ENCODE peak calls at places on chromosomes 5 and 9, in six cellular contexts. A is GM03348; T is right lobe of liver; Y is GM20000; M is RWPE1; G is CD4-positive, alpha-beta T cell. K is an unnamed sample.

GRCh38 chr5:34627794-34628193 is 28.3 kb upstream of the RAI14 start:
- DNase-seq in A (peak), T (no peak), Y (no peak), M (no peak), G (no peak), K (peak)

GRCh38 chr5:172895549-172895948 is 61.5 kb downstream of the ERGIC1 start:
- DNase-seq in A (no peak), T (no peak), Y (no peak), M (no peak), G (no peak), K (no peak)

GRCh38 chr9:84301851-84302250 is 38.7 kb downstream of the SLC28A3 start:
- DNase-seq in A (no peak), T (no peak), Y (no peak), M (peak), G (no peak), K (peak)

GRCh38 chr9:94772654-94773303 is 46.3 kb downstream of the AOPEP start:
- DNase-seq in A (no peak), T (no peak), Y (no peak), M (no peak), G (no peak), K (peak)

GRCh38 chr9:88980732-88981336 is 10.4 kb upstream of the S1PR3 start:
- DNase-seq in A (peak), T (no peak), Y (no peak), M (no peak), G (no peak), K (peak)

GRCh38 chr5:126594077-126594476 is 942 bp downstream of the ALDH7A1 start:
- DNase-seq in A (peak), T (no peak), Y (no peak), M (peak), G (no peak), K (no peak)

GRCh38 chr5:45454114-45454513 is 242.1 kb downstream of the HCN1 start:
- DNase-seq in A (peak), T (no peak), Y (peak), M (peak), G (no peak), K (no peak)

GRCh38 chr5:106521701-106522100 is 1149.0 kb downstream of the EFNA5 start:
- DNase-seq in A (no peak), T (no peak), Y (no peak), M (no peak), G (no peak), K (peak)

GRCh38 chr9:121945849-121946248 is 147.3 kb downstream of the TTLL11 start:
- DNase-seq in A (peak), T (no peak), Y (no peak), M (peak), G (no peak), K (peak)

GRCh38 chr9:38339496-38339895 is 53.0 kb upstream of the ALDH1B1 start:
- DNase-seq in A (peak), T (no peak), Y (no peak), M (no peak), G (no peak), K (peak)

GRCh38 chr9:105816202-105816744 is 121.9 kb downstream of the TMEM38B start:
- DNase-seq in A (no peak), T (no peak), Y (no peak), M (no peak), G (no peak), K (no peak)

GRCh38 chr9:92534199-92535159 is 1.3 kb downstream of the ECM2 start:
- DNase-seq in A (peak), T (no peak), Y (peak), M (no peak), G (no peak), K (peak)

GRCh38 chr9:106704056-106704625 is 158.8 kb upstream of the ZNF462 start:
- DNase-seq in A (no peak), T (no peak), Y (no peak), M (no peak), G (no peak), K (no peak)

GRCh38 chr9:26034776-26035175 is 356.5 kb upstream of the TUSC1 start:
- DNase-seq in A (no peak), T (no peak), Y (no peak), M (no peak), G (no peak), K (no peak)

GRCh38 chr9:135279834-135280393 is 192.4 kb downstream of the OLFM1 start:
- DNase-seq in A (no peak), T (no peak), Y (no peak), M (no peak), G (no peak), K (no peak)

GRCh38 chr5:123879071-123879470 is 367.1 kb downstream of the CSNK1G3 start:
- DNase-seq in A (no peak), T (no peak), Y (no peak), M (no peak), G (no peak), K (no peak)

GRCh38 chr5:91373016-91373415 is 10.1 kb downstream of the ARRDC3 start:
- DNase-seq in A (no peak), T (no peak), Y (no peak), M (no peak), G (no peak), K (no peak)

GRCh38 chr9:113634597-113635515 is 171.3 kb downstream of the RGS3 start:
- DNase-seq in A (no peak), T (peak), Y (no peak), M (no peak), G (no peak), K (no peak)

GRCh38 chr9:68508547-68508946 is 32.1 kb downstream of the TMEM252 start:
- DNase-seq in A (no peak), T (peak), Y (no peak), M (no peak), G (no peak), K (no peak)

GRCh38 chr5:39201160-39201794 is 18.1 kb downstream of the FYB1 start:
- DNase-seq in A (no peak), T (no peak), Y (no peak), M (no peak), G (no peak), K (no peak)

GRCh38 chr5:73902327-73903051 is 276.5 kb downstream of the ARHGEF28 start:
- DNase-seq in A (peak), T (no peak), Y (peak), M (peak), G (no peak), K (peak)

GRCh38 chr5:137283801-137284200 is 215.3 kb downstream of the SPOCK1 start:
- DNase-seq in A (no peak), T (no peak), Y (no peak), M (no peak), G (no peak), K (no peak)

GRCh38 chr9:89319015-89319905 is 960 bp downstream of the SECISBP2 start:
- DNase-seq in A (no peak), T (no peak), Y (no peak), M (no peak), G (no peak), K (no peak)

GRCh38 chr5:89942171-89942570 is 467.4 kb downstream of the CETN3 start:
- DNase-seq in A (no peak), T (no peak), Y (no peak), M (no peak), G (no peak), K (no peak)

GRCh38 chr5:16051246-16051645 is 128.3 kb downstream of the MARCHF11 start:
- DNase-seq in A (peak), T (no peak), Y (no peak), M (no peak), G (no peak), K (peak)

GRCh38 chr9:119283118-119283794 is 86.0 kb downstream of the BRINP1 start:
- DNase-seq in A (peak), T (no peak), Y (no peak), M (peak), G (no peak), K (peak)

GRCh38 chr5:172648008-172648359 is 6.9 kb downstream of the NEURL1B start:
- DNase-seq in A (no peak), T (no peak), Y (no peak), M (peak), G (no peak), K (no peak)

GRCh38 chr9:14027114-14027812 is 286.7 kb downstream of the NFIB start:
- DNase-seq in A (no peak), T (peak), Y (no peak), M (no peak), G (no peak), K (no peak)

GRCh38 chr5:36950586-36951457 is 74.3 kb downstream of the NIPBL start:
- DNase-seq in A (peak), T (no peak), Y (peak), M (peak), G (no peak), K (peak)

GRCh38 chr5:173802670-173803165 is 85.4 kb upstream of the CPEB4 start:
- DNase-seq in A (peak), T (peak), Y (no peak), M (peak), G (no peak), K (peak)

K was measured in AG08395.